ENCODE peak calls at places on chromosomes 7 and 10, in nine cellular contexts. C is cardiac fibroblast, X is sigmoid colon, S is heart right ventricle, E is tibial artery, K is mesendoderm, T is right lobe of liver, V is brain microvascular endothelial cell, O is heart left ventricle. M is an unnamed sample.

GRCh38 chr10:36578306-36578705 is 547.1 kb upstream of the ANKRD30A start:
- DNase-seq in E (no peak), K (no peak), X (no peak), S (no peak), C (no peak), T (no peak), O (no peak), V (peak; percentile 65), M (peak; percentile 74)

GRCh38 chr10:124740374-124741280 is 3.6 kb downstream of the FAM53B start:
- DNase-seq in E (peak; percentile 79), S (no peak), T (peak; percentile 74), C (peak; percentile 67), O (peak; percentile 73), V (no peak), X (peak; percentile 92), K (peak; percentile 38), M (no peak)

GRCh38 chr7:33982425-33982786 is 77.1 kb downstream of the BMPER start:
- DNase-seq in S (no peak), O (no peak), E (no peak), C (peak; percentile 60), T (no peak), V (peak; percentile 78), X (no peak), K (peak; percentile 71), M (peak; percentile 50)

GRCh38 chr7:15950299-15950698 is 263.8 kb upstream of the MEOX2 start:
- DNase-seq in S (no peak), V (no peak), O (no peak), E (no peak), X (no peak), T (no peak), C (no peak), K (no peak), M (no peak)

GRCh38 chr7:64959072-64959747 is 31.6 kb downstream of the ZNF117 start:
- DNase-seq in X (no peak), O (peak; percentile 11), T (no peak), V (no peak), C (no peak), K (peak; percentile 29), E (no peak), S (no peak), M (no peak)

GRCh38 chr7:7201583-7202374 is 19.4 kb downstream of the C1GALT1 start:
- DNase-seq in C (no peak), O (no peak), X (no peak), K (peak; percentile 93), S (no peak), V (no peak), E (no peak), T (no peak), M (no peak)

GRCh38 chr10:13787015-13787421 is 200.3 kb downstream of the PRPF18 start:
- DNase-seq in O (peak; percentile 39), X (no peak), S (peak; percentile 46), T (no peak), E (no peak), K (peak; percentile 75), V (peak; percentile 91), C (peak; percentile 81), M (peak; percentile 77)

GRCh38 chr10:64368298-64368697 is 847.1 kb downstream of the REEP3 start:
- DNase-seq in S (no peak), X (no peak), C (no peak), T (no peak), E (no peak), O (no peak), V (no peak), K (no peak), M (no peak)

GRCh38 chr10:43962346-43963191 is 313.9 kb upstream of the ZNF32 start:
- DNase-seq in S (peak; percentile 3), T (no peak), O (no peak), V (no peak), E (no peak), X (no peak), C (peak; percentile 33), K (no peak), M (peak; percentile 36)

GRCh38 chr10:28914721-28915120 is 237.4 kb downstream of the BAMBI start:
- DNase-seq in T (no peak), X (no peak), K (no peak), V (peak; percentile 22), S (no peak), O (no peak), C (peak; percentile 27), E (no peak), M (no peak)

GRCh38 chr7:134737561-134738353 is 41.7 kb upstream of the CALD1 start:
- DNase-seq in E (no peak), T (no peak), O (no peak), C (peak; percentile 86), K (no peak), S (no peak), X (peak; percentile 70), V (peak; percentile 93), M (peak; percentile 82)

GRCh38 chr7:151806204-151806603 is 70.7 kb downstream of the PRKAG2 start:
- DNase-seq in K (peak; percentile 50), O (no peak), T (no peak), S (no peak), C (no peak), E (no peak), V (no peak), X (no peak), M (no peak)

DNA sequence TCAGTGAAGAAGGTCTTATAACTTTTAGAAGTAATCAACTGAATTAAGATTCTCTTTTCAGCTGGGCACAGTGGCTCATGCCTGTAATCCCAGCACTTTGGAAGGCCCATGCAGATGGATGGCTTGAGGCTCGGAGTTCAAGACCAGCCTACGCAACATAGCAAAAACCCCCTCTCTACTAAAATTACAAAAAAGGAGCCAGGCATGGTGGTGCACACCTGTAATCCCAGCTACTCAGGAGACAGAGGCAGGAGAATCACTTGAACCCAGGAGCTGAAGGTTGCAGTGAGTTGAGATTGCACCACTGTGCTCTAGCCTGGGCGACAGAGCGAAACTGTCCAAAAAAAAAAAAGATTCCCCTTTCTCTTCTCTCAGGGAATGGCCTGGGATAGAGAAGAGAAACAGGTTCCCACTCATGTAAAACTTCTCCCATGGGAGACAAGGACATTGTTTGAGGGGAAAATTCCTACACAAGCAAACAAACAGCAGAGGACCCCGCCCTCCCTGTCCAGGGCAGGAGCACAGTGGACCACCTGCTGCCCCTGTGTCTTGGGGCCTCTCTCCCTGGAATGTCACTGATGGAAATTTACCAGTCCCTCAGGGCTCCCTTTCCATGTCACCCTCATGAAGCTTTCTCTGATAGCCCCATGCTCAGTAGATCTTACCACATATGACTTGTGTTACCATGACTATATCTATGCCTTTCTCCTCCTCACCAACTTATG is 5.6 kb downstream of the IL2RA start:
- DNase-seq in X (peak; percentile 38), O (no peak), V (no peak), C (no peak), K (no peak), T (peak; percentile 15), E (no peak), S (no peak), M (no peak)
- H3K4me3 ChIP-seq in X (no peak overlapping the region), O (no peak overlapping the region), V (no peak overlapping the region), C (no peak overlapping the region), K (no peak overlapping the region), T (no peak overlapping the region), E (no peak overlapping the region), S (no peak overlapping the region), M (no peak overlapping the region)

DNA sequence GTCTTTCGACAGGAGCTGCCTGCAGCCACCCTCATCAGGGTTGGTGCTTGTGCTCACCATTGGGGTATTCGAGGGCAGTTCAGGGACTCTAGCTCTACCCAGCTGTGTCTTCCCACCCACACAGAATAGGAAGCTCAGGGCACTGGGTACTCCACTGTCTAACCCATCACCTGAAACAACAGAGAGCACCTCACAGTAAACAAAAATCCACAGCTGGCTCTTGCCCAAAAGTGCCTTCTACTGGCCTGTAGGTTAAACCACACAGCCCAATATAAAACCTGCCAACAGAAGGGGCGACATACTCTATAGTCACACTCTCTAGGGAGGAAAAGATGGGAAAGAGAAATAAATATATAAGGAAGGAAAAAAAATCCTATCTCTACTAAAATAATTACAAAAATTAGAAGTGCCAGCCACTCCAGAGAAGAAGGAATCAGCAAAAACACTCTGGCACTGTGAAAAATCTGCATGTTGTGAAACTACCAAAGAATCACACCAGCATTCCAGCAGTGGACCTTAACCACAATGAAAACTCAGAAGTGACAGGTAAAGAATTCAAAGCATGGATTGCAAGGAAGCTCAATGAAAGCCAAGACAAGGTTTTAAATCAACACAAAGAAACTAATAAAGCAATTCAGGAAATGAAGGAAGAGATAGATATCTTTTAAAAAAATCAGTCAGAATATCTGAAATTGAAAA is 110.0 kb downstream of the HGF start:
- DNase-seq in X (no peak), V (no peak), C (no peak), K (peak; percentile 66), S (no peak), T (no peak), O (no peak), E (no peak), M (no peak)
- H3K4me3 ChIP-seq in X (no peak overlapping the region), V (no peak overlapping the region), C (no peak overlapping the region), K (no peak overlapping the region), S (no peak overlapping the region), T (no peak overlapping the region), O (no peak overlapping the region), E (no peak overlapping the region), M (no peak overlapping the region)

GRCh38 chr7:28685660-28686417 is 272.3 kb downstream of the TRIL start:
- DNase-seq in K (peak; percentile 99), V (peak; percentile 99), E (peak; percentile 96), O (peak; percentile 97), X (peak; percentile 98), T (peak; percentile 91), S (peak; percentile 99), C (peak; percentile 98), M (peak; percentile 99)
- H3K4me3 ChIP-seq in K (peak overlapping the region; percentile 40), V (peak overlapping the region; percentile 64), E (peak overlapping the region; percentile 47), O (peak overlapping the region; percentile 9), X (peak overlapping the region; percentile 11), T (peak overlapping the region; percentile 17), S (peak overlapping the region; percentile 51), C (peak overlapping the region; percentile 37), M (peak overlapping the region; percentile 68)

DNA sequence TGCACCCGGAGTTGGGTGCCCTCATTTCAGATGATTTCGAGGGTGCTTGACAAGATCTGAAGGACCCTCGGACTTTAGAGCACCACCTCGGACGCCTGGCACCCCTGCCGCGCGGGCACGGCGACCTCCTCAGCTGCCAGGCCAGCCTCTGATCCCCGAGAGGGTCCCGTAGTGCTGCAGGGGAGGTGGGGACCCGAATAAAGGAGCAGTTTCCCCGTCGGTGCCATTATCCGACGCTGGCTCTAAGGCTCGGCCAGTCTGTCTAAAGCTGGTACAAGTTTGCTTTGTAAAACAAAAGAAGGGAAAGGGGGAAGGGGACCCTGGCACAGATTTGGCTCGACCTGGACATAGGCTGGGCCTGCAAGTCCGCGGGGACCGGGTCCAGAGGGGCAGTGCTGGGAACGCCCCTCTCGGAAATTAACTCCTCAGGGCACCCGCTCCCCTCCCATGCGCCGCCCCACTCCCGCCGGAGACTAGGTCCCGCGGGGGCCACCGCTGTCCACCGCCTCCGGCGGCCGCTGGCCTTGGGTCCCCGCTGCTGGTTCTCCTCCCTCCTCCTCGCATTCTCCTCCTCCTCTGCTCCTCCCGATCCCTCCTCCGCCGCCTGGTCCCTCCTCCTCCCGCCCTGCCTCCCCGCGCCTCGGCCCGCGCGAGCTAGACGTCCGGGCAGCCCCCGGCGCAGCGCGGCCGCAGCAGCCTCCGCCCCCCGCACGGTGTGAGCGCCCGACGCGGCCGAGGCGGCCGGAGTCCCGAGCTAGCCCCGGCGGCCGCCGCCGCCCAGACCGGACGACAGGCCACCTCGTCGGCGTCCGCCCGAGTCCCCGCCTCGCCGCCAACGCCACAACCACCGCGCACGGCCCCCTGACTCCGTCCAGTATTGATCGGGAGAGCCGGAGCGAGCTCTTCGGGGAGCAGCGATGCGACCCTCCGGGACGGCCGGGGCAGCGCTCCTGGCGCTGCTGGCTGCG is at the start of gene EGFR:
- DNase-seq in O (peak; percentile 83), K (peak; percentile 63), T (peak; percentile 96), E (peak; percentile 80), S (peak; percentile 81), C (peak; percentile 86), V (peak; percentile 75), X (peak; percentile 94), M (peak; percentile 83)
- H3K4me3 ChIP-seq in O (peak within 1 kb of the TSS; percentile 91), K (peak within 1 kb of the TSS; percentile 41), T (peak within 1 kb of the TSS; percentile 66), E (peak within 1 kb of the TSS; percentile 84), S (peak within 1 kb of the TSS; percentile 64), C (peak within 1 kb of the TSS; percentile 73), V (peak within 1 kb of the TSS; percentile 79), X (peak within 1 kb of the TSS; percentile 82), M (peak within 1 kb of the TSS; percentile 77)